ENCODE peak calls at places on chromosomes 3 and 15, in five cellular contexts. S is body of pancreas, T is OCI-LY7, L is ELR, Z is memory B cell. M is an unnamed sample.

GRCh38 chr3:193857996-193858395 is 265.0 kb downstream of the OPA1 start:
- DNase-seq in S (no peak), T (no peak), L (no peak), Z (no peak), M (no peak)

GRCh38 chr15:24835301-24835700 is 119.5 kb upstream of the SNRPN start:
- DNase-seq in S (no peak), T (no peak), L (no peak), Z (no peak), M (no peak)

GRCh38 chr3:20673866-20674265 is 487.9 kb upstream of the SGO1 start:
- DNase-seq in S (no peak), T (no peak), L (peak; percentile 6), Z (no peak), M (no peak)

GRCh38 chr3:188853896-188854295 is 317.9 kb upstream of the TPRG1 start:
- DNase-seq in S (no peak), T (no peak), L (no peak), Z (no peak), M (no peak)

GRCh38 chr3:99570061-99570460 is 68.3 kb upstream of the COL8A1 start:
- DNase-seq in S (no peak), T (no peak), L (no peak), Z (no peak), M (no peak)

GRCh38 chr3:127090218-127091160 is 102.4 kb upstream of the PRR23E start:
- DNase-seq in S (no peak), T (no peak), L (no peak), Z (no peak), M (no peak)

GRCh38 chr3:46086083-46086437 is 58.8 kb upstream of the XCR1 start:
- DNase-seq in S (no peak), T (no peak), L (no peak), Z (no peak), M (no peak)

GRCh38 chr3:172512363-172512762 is 10.9 kb downstream of the TNFSF10 start:
- DNase-seq in S (no peak), T (peak; percentile 43), L (no peak), Z (no peak), M (peak; percentile 72)

GRCh38 chr15:63800245-63800644 is 33.5 kb downstream of the HERC1 start:
- DNase-seq in S (no peak), T (no peak), L (no peak), Z (no peak), M (no peak)

GRCh38 chr3:52333869-52334557 is 17.9 kb downstream of the DNAH1 start:
- DNase-seq in S (no peak), T (no peak), L (peak; percentile 40), Z (no peak), M (no peak)

GRCh38 chr3:170598091-170598502 is 12.2 kb upstream of the SLC7A14 start:
- DNase-seq in S (no peak), T (no peak), L (no peak), Z (no peak), M (no peak)

GRCh38 chr15:31212286-31212685 is 110.8 kb upstream of the TRPM1 start:
- DNase-seq in S (no peak), T (no peak), L (no peak), Z (no peak), M (no peak)

GRCh38 chr15:72117448-72117697 is 577 bp downstream of the MYO9A start:
- DNase-seq in S (peak; percentile 68), T (peak; percentile 76), L (peak; percentile 87), Z (peak; percentile 54), M (peak; percentile 87)

M was measured in GM12865.